ENCODE peak calls at places on chromosomes 6 and 20, in seven cellular contexts. J is cardiac muscle cell, L is astrocyte of the spinal cord, V is AG09309, X is transverse colon, A is HFFc6, W is left ventricle myocardium inferior. F is an unnamed sample.

GRCh38 chr6:105359419-105360366 is 43.2 kb downstream of the PREP start:
- DNase-seq in J (peak), L (peak), V (peak), X (no peak), A (peak), W (no peak), F (peak)

GRCh38 chr20:45595235-45595634 is 16.2 kb upstream of the WFDC8 start:
- DNase-seq in J (no peak), L (no peak), V (no peak), X (no peak), A (no peak), W (no peak), F (no peak)

GRCh38 chr20:51750037-51750769 is 18.0 kb downstream of the ATP9A start:
- DNase-seq in J (no peak), L (peak), V (peak), X (peak), A (peak), W (peak), F (peak)

GRCh38 chr20:10963717-10964266 is 290.0 kb upstream of the JAG1 start:
- DNase-seq in J (no peak), L (no peak), V (no peak), X (no peak), A (no peak), W (no peak), F (no peak)

GRCh38 chr6:150271501-150272263 is 97.1 kb upstream of the IYD start:
- DNase-seq in J (no peak), L (no peak), V (no peak), X (no peak), A (no peak), W (no peak), F (no peak)

GRCh38 chr6:157907651-157908050 is 74.0 kb upstream of the SYNJ2 start:
- DNase-seq in J (no peak), L (no peak), V (no peak), X (no peak), A (no peak), W (no peak), F (no peak)

GRCh38 chr20:44478188-44478587 is 2.5 kb downstream of the TTPAL start:
- DNase-seq in J (no peak), L (no peak), V (no peak), X (no peak), A (no peak), W (no peak), F (no peak)

GRCh38 chr20:33092361-33092760 is 12.9 kb downstream of the BPIFB4 start:
- DNase-seq in J (no peak), L (no peak), V (no peak), X (no peak), A (no peak), W (no peak), F (no peak)

GRCh38 chr20:8507231-8507630 is 375.2 kb downstream of the PLCB1 start:
- DNase-seq in J (no peak), L (no peak), V (no peak), X (no peak), A (no peak), W (no peak), F (no peak)

GRCh38 chr6:18307006-18307405 is 42.7 kb upstream of the DEK start:
- DNase-seq in J (peak), L (peak), V (peak), X (no peak), A (peak), W (no peak), F (no peak)

GRCh38 chr6:37538107-37538506 is 38.4 kb upstream of the CCDC167 start:
- DNase-seq in J (no peak), L (no peak), V (no peak), X (no peak), A (no peak), W (no peak), F (no peak)

GRCh38 chr6:9901376-9901775 is 513.5 kb downstream of the TFAP2A start:
- DNase-seq in J (no peak), L (no peak), V (no peak), X (no peak), A (no peak), W (no peak), F (no peak)

GRCh38 chr20:48502758-48503157 is 325.0 kb downstream of the PREX1 start:
- DNase-seq in J (no peak), L (no peak), V (no peak), X (no peak), A (no peak), W (no peak), F (no peak)

GRCh38 chr6:351011-351866 is 40.3 kb upstream of the IRF4 start:
- DNase-seq in J (no peak), L (no peak), V (no peak), X (no peak), A (no peak), W (no peak), F (no peak)

GRCh38 chr20:48656661-48657211 is 171.1 kb downstream of the PREX1 start:
- DNase-seq in J (no peak), L (no peak), V (no peak), X (no peak), A (no peak), W (no peak), F (no peak)

GRCh38 chr6:55882731-55883595 is 7.6 kb upstream of the BMP5 start:
- DNase-seq in J (no peak), L (peak), V (peak), X (no peak), A (peak), W (no peak), F (peak)

GRCh38 chr6:22381810-22382512 is 85.1 kb upstream of the PRL start:
- DNase-seq in J (no peak), L (no peak), V (no peak), X (no peak), A (no peak), W (no peak), F (no peak)

GRCh38 chr6:107217248-107217647 is 101.9 kb upstream of the BEND3 start:
- DNase-seq in J (no peak), L (no peak), V (no peak), X (no peak), A (no peak), W (no peak), F (no peak)

GRCh38 chr6:83472767-83473166 is 39.6 kb upstream of the PRSS35 start:
- DNase-seq in J (no peak), L (no peak), V (no peak), X (no peak), A (no peak), W (no peak), F (no peak)

GRCh38 chr6:53066059-53066406 is 829 bp downstream of the FBXO9 start:
- DNase-seq in J (no peak), L (peak), V (no peak), X (peak), A (no peak), W (peak), F (no peak)

GRCh38 chr6:75115501-75115900 is 90.4 kb downstream of the COL12A1 start:
- DNase-seq in J (no peak), L (peak), V (no peak), X (no peak), A (no peak), W (no peak), F (no peak)

GRCh38 chr6:166853371-166854325 is 102.7 kb downstream of the RNASET2 start:
- DNase-seq in J (no peak), L (no peak), V (no peak), X (no peak), A (no peak), W (no peak), F (no peak)

GRCh38 chr6:158647501-158647900 is 2.4 kb upstream of the SYTL3 start:
- DNase-seq in J (no peak), L (peak), V (no peak), X (no peak), A (no peak), W (no peak), F (no peak)

GRCh38 chr6:4819706-4820283 is 43.6 kb downstream of the CDYL start:
- DNase-seq in J (no peak), L (no peak), V (no peak), X (no peak), A (peak), W (no peak), F (no peak)

GRCh38 chr20:63116412-63117106 is 99.4 kb downstream of the YTHDF1 start:
- DNase-seq in J (peak), L (peak), V (no peak), X (no peak), A (no peak), W (no peak), F (no peak)

GRCh38 chr20:49030954-49031619 is 15.0 kb upstream of the CSE1L start:
- DNase-seq in J (no peak), L (no peak), V (no peak), X (no peak), A (no peak), W (no peak), F (no peak)

GRCh38 chr20:33947709-33948295 is 45.9 kb upstream of the RALY start:
- DNase-seq in J (peak), L (peak), V (no peak), X (peak), A (peak), W (no peak), F (no peak)

GRCh38 chr6:152981989-152982767 is 663 bp downstream of the FBXO5 start:
- DNase-seq in J (no peak), L (no peak), V (no peak), X (peak), A (no peak), W (no peak), F (no peak)

GRCh38 chr20:50317644-50318043 is 127.0 kb downstream of the CEBPB start:
- DNase-seq in J (no peak), L (no peak), V (no peak), X (peak), A (no peak), W (no peak), F (no peak)
- TF ChIP-seq CTCF in J (no peak), L (no peak), V (no peak), X (no peak), A (no peak), W (no peak), F (no peak)

DNA sequence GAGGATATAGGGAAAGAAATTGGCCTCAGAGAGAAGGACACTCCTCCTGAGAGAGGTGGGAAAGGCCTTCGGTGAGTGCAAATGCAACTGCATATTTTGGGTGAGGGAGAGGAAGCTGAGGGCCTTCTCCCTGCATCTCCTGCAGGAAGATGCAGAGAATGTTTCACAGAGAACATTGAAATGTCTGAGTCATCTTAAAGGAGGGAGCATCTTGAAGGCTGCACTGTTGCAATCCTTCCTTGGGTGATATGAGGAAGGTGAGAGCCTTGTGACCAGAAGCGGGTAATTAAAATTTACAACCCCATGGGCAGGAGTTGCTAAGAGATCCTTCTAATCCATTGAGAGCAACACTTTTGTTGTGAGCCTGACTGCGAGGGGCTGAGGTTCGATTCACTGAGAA is 375.7 kb upstream of the MARCKS start:
- DNase-seq in J (no peak), L (no peak), V (no peak), X (no peak), A (peak), W (no peak), F (no peak)
- TF ChIP-seq CTCF in J (no peak), L (no peak), V (no peak), X (no peak), A (no peak), W (no peak), F (no peak)

DNA sequence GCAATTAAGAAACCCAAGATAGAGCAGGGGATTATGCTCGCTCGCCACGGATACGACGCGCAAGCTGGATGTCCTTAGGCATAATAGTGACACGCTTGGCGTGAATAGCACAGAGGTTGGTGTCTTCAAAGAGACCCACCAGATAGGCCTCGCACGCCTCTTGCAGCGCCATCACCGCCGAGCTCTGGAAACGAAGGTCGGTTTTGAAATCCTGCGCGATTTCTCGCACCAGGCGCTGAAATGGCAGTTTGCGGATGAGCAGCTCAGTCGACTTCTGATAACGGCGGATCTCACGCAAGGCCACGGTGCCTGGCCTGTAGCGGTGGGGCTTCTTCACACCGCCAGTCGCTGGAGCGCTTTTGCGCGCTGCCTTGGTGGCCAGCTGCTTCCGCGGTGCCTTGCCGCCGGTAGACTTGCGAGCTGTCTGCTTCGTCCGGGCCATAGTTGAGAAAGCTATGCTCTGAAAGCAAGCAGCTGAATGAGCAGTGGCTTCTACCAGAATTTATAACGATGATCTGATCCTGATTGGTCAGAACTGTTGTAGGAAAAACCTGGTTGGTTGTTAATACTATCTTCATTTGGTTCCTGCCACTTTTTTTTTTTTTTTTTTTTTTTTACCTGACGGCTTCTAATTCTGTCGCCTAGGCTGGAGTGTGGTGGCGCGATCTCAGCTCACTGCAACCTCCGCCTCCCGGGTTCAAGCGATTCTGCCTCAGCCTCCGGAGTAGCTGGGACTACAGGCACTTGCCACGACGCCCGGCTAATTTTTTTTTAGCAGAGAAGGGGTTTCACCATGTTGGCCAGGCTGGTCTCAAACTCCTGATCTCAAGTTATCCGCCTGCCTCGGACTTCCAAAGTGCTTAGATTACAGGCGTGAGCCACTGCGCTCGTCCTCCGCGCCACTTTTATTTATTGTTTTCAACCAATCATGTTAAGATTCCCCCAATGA is 21.6 kb downstream of the OR2B2 start:
- DNase-seq in J (peak), L (peak), V (peak), X (peak), A (peak), W (no peak), F (peak)
- TF ChIP-seq CTCF in J (no peak), L (no peak), V (peak), X (no peak), A (no peak), W (no peak), F (no peak)

GRCh38 chr6:119116712-119117281 is 38.3 kb upstream of the FAM184A start:
- DNase-seq in J (no peak), L (no peak), V (no peak), X (no peak), A (no peak), W (no peak), F (no peak)
- TF ChIP-seq CTCF in J (peak), L (peak), V (peak), X (no peak), A (peak), W (peak), F (no peak)

GRCh38 chr6:111725446-111726112 is 119.9 kb upstream of the TRAF3IP2 start:
- DNase-seq in J (no peak), L (no peak), V (no peak), X (no peak), A (peak), W (no peak), F (no peak)

GRCh38 chr6:111724039-111724438 is 118.4 kb upstream of the TRAF3IP2 start:
- DNase-seq in J (no peak), L (no peak), V (no peak), X (no peak), A (no peak), W (no peak), F (no peak)

GRCh38 chr6:111724505-111724904 is 118.8 kb upstream of the TRAF3IP2 start:
- DNase-seq in J (no peak), L (no peak), V (no peak), X (no peak), A (no peak), W (no peak), F (no peak)

GRCh38 chr6:111727798-111728197 is 122.1 kb upstream of the TRAF3IP2 start:
- DNase-seq in J (no peak), L (peak), V (no peak), X (no peak), A (no peak), W (no peak), F (no peak)

DNA sequence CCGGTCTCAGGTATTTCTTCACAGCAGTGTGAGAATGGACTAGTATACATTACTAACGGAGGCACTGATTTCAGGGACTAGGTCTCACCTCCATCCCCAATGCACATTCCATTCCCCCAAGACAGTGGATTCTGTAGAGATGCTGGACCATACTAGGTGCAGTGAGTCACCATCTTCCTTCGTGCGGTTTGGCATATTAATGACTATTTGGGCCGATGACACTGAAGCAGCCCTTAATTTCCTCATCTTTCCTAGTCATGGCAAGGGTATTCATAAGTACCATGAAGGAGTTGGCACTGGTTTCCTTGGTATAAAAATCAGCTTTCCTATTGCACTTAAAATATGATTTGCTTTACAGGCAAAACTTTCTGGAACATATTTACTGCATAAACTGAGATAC is 121.4 kb upstream of the TRAF3IP2 start:
- DNase-seq in J (no peak), L (peak), V (peak), X (no peak), A (peak), W (no peak), F (no peak)
- TF ChIP-seq CTCF in J (no peak), L (no peak), V (no peak), X (no peak), A (no peak), W (no peak), F (no peak)

DNA sequence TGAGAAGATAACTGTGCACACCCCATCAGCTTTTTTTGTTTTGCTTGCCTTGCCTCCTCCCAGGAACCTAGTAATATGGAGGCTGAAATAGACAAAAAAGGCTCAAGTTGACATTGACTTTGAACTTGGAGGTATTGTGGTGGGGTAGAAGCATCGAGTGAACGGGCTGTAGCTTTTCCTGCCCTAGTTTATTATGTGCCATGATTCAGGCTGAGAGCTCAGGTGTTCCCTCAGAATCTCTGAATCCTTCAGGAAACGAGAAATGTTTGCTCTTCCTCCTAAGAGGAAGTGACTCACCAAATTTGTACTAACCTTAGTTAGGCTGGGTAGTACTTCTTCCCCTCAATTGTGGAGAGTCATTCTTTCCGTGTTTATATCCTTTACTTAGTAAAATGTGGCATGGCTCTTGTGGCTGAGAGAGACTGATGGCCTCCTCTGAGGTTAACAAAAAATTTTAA is 98.8 kb downstream of the SASH1 start:
- DNase-seq in J (no peak), L (peak), V (no peak), X (no peak), A (peak), W (no peak), F (no peak)
- TF ChIP-seq CTCF in J (no peak), L (no peak), V (no peak), X (no peak), A (no peak), W (no peak), F (no peak)

DNA sequence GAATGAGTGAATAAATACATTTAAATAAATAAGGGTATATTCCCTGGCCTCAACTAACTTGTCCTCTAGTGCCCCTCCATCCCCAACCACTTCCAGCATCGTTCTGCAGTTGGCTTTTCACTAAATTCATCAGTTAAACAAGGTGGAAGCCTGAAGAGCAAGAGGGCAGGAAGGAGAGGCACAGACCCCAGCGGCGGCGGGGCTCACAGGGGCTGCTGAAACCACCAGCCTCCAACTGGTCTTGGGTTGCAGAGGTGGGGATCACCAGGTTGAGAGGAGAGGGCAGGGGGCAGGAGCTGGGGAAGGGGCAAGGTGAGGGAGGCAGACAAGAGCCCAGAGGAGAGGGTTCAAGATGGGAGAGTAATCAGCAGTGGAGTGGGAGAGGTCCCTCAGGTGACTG is 27.1 kb downstream of the KCNK5 start:
- DNase-seq in J (no peak), L (no peak), V (no peak), X (no peak), A (no peak), W (no peak), F (no peak)
- TF ChIP-seq CTCF in J (no peak), L (no peak), V (no peak), X (no peak), A (no peak), W (no peak), F (no peak)

GRCh38 chr20:31788578-31788977 is 30.6 kb upstream of the MYLK2 start:
- DNase-seq in J (peak), L (no peak), V (no peak), X (no peak), A (peak), W (no peak), F (no peak)
- TF ChIP-seq CTCF in J (peak), L (no peak), V (peak), X (no peak), A (peak), W (no peak), F (peak)

F was measured in AG09319.